ENCODE peak calls at places on chromosomes 11 and 22, in four cellular contexts. S is K562, R is GM12878, I is stomach. B is an unnamed sample.

GRCh38 chr22:39612811-39613548 is 42.4 kb downstream of the CACNA1I start:
- DNase-seq in S (no peak), R (no peak), I (no peak), B (no peak)

GRCh38 chr11:24949406-24949805 is 452.6 kb downstream of the LUZP2 start:
- DNase-seq in S (no peak), R (no peak), I (no peak), B (no peak)

GRCh38 chr22:45284705-45285305 is at the start of gene UPK3A:
- DNase-seq in S (peak; percentile 20), R (no peak), I (peak; percentile 91), B (no peak)

GRCh38 chr11:120413480-120413879 is 77.3 kb downstream of the ARHGEF12 start:
- DNase-seq in S (no peak), R (no peak), I (no peak), B (no peak)

GRCh38 chr22:20724676-20725454 is 49.0 kb upstream of the SERPIND1 start:
- DNase-seq in S (no peak), R (no peak), I (no peak), B (no peak)

GRCh38 chr11:48082771-48083170 is 102.4 kb downstream of the PTPRJ start:
- DNase-seq in S (no peak), R (no peak), I (no peak), B (no peak)

GRCh38 chr11:106971864-106972263 is 46.4 kb downstream of the GUCY1A2 start:
- DNase-seq in S (no peak), R (no peak), I (no peak), B (no peak)

GRCh38 chr22:32803020-32803758 is 1.7 kb downstream of the TIMP3 start:
- DNase-seq in S (no peak), R (no peak), I (no peak), B (no peak)

GRCh38 chr11:11993814-11994213 is 14.6 kb downstream of the DKK3 start:
- DNase-seq in S (no peak), R (no peak), I (no peak), B (peak; percentile 75)

GRCh38 chr11:131423715-131424114 is 53.3 kb downstream of the NTM start:
- DNase-seq in S (no peak), R (no peak), I (no peak), B (peak; percentile 63)

GRCh38 chr11:68751331-68751856 is at the start of gene TESMIN:
- DNase-seq in S (peak; percentile 99), R (peak; percentile 34), I (peak; percentile 95), B (peak; percentile 89)

GRCh38 chr22:42358643-42359558 is 73.3 kb downstream of the NFAM1 start:
- DNase-seq in S (no peak), R (no peak), I (no peak), B (no peak)

GRCh38 chr11:3886985-3887384 is 31.5 kb downstream of the STIM1 start:
- DNase-seq in S (no peak), R (no peak), I (no peak), B (no peak)

GRCh38 chr22:37999640-38000272 is 15.4 kb upstream of the SOX10 start:
- DNase-seq in S (no peak), R (no peak), I (no peak), B (no peak)

GRCh38 chr11:19349340-19350025 is 108.7 kb upstream of the E2F8 start:
- DNase-seq in S (no peak), R (no peak), I (no peak), B (no peak)

DNA sequence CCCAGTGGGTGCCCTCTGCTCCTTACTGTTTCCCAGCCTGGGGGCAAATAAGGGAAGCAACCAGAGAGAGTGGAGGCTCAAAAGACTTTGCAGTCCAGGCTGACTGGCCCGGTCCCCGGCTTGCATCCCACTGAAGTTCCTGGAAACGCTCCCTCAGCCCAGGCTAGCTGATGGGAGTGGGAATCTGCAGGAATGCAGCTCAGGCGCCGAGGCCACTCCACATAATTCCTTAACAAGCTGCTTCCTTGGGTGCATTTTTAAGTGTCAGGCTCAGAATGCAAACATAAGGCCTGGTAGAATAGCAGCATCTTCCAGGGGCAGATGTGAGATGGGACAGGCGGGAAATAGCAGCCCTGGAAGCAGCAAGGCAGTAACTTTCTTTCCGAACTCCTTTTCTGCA is 39.1 kb downstream of the RPL27A start:
- DNase-seq in S (no peak), R (no peak), I (no peak), B (no peak)
- TF ChIP-seq EP300 in S (no peak), R (no peak), I (no peak), B (no peak)

GRCh38 chr11:75557649-75558494 is 4.2 kb upstream of the SERPINH1 start:
- DNase-seq in S (no peak), R (no peak), I (no peak), B (no peak)
- TF ChIP-seq EP300 in S (no peak), R (no peak), I (no peak), B (no peak)

GRCh38 chr11:66001941-66002647 is at the start of the genes BANF1 and EIF1AD:
- DNase-seq in S (peak; percentile 84), R (peak; percentile 93), I (peak; percentile 92), B (peak; percentile 99)
- TF ChIP-seq EP300 in S (peak; percentile 64), R (no peak), I (no peak), B (no peak)

GRCh38 chr22:43789452-43789851 is 22.7 kb downstream of the EFCAB6 start:
- DNase-seq in S (no peak), R (no peak), I (no peak), B (peak; percentile 33)
- TF ChIP-seq EP300 in S (no peak), R (no peak), I (no peak), B (no peak)